ENCODE peak calls at places on chromosomes 2 and 18, in ten cellular contexts. One of them, this sample, is unnamed.
A peak's percentile ranks its signal among the peaks of the same experiment; 100 is the strongest.

GRCh38 chr18:77103181-77103875 is 29.3 kb downstream of the MBP start:
- DNase-seq in stimulated activated naive CD8-positive, alpha-beta T cell treated with anti-CD3 and anti-CD28 coated beads, Interleukin-15, amount 100 ng/mL, for 72 hours: no peak
- DNase-seq in activated CD4-positive, alpha-beta T cell treated with anti-CD3 and anti-CD28 coated beads for 4 hours: no peak
- DNase-seq in cardiac septum: no peak
- DNase-seq in A549: no peak
- DNase-seq in immature natural killer cell: no peak
- DNase-seq in cardiac muscle cell: no peak
- DNase-seq in adrenal gland: no peak
- DNase-seq in endothelial cell: no peak
- DNase-seq in neural crest cell: no peak
- DNase-seq in this sample: no peak

GRCh38 chr2:107932483-107932882 is 53.8 kb upstream of the SLC5A7 start:
- DNase-seq in stimulated activated naive CD8-positive, alpha-beta T cell treated with anti-CD3 and anti-CD28 coated beads, Interleukin-15, amount 100 ng/mL, for 72 hours: no peak
- DNase-seq in activated CD4-positive, alpha-beta T cell treated with anti-CD3 and anti-CD28 coated beads for 4 hours: no peak
- DNase-seq in cardiac septum: no peak
- DNase-seq in A549: no peak
- DNase-seq in immature natural killer cell: no peak
- DNase-seq in cardiac muscle cell: no peak
- DNase-seq in adrenal gland: no peak
- DNase-seq in endothelial cell: no peak
- DNase-seq in neural crest cell: no peak
- DNase-seq in this sample: no peak

GRCh38 chr18:3932285-3932684 is 482.3 kb downstream of the TGIF1 start:
- DNase-seq in stimulated activated naive CD8-positive, alpha-beta T cell treated with anti-CD3 and anti-CD28 coated beads, Interleukin-15, amount 100 ng/mL, for 72 hours: no peak
- DNase-seq in activated CD4-positive, alpha-beta T cell treated with anti-CD3 and anti-CD28 coated beads for 4 hours: no peak
- DNase-seq in cardiac septum: no peak
- DNase-seq in A549: no peak
- DNase-seq in immature natural killer cell: no peak
- DNase-seq in cardiac muscle cell: no peak
- DNase-seq in adrenal gland: no peak
- DNase-seq in endothelial cell: no peak
- DNase-seq in neural crest cell: no peak
- DNase-seq in this sample: no peak

GRCh38 chr2:11842324-11842723 is 95.9 kb downstream of the LPIN1 start:
- DNase-seq in stimulated activated naive CD8-positive, alpha-beta T cell treated with anti-CD3 and anti-CD28 coated beads, Interleukin-15, amount 100 ng/mL, for 72 hours: no peak
- DNase-seq in activated CD4-positive, alpha-beta T cell treated with anti-CD3 and anti-CD28 coated beads for 4 hours: no peak
- DNase-seq in cardiac septum: peak; percentile 20
- DNase-seq in A549: no peak
- DNase-seq in immature natural killer cell: no peak
- DNase-seq in cardiac muscle cell: peak; percentile 49
- DNase-seq in adrenal gland: peak; percentile 39
- DNase-seq in endothelial cell: no peak
- DNase-seq in neural crest cell: no peak
- DNase-seq in this sample: no peak

GRCh38 chr2:127638361-127639110 is 7.4 kb upstream of the GPR17 start:
- DNase-seq in stimulated activated naive CD8-positive, alpha-beta T cell treated with anti-CD3 and anti-CD28 coated beads, Interleukin-15, amount 100 ng/mL, for 72 hours: no peak
- DNase-seq in activated CD4-positive, alpha-beta T cell treated with anti-CD3 and anti-CD28 coated beads for 4 hours: no peak
- DNase-seq in cardiac septum: peak; percentile 93
- DNase-seq in A549: no peak
- DNase-seq in immature natural killer cell: no peak
- DNase-seq in cardiac muscle cell: no peak
- DNase-seq in adrenal gland: no peak
- DNase-seq in endothelial cell: no peak
- DNase-seq in neural crest cell: no peak
- DNase-seq in this sample: no peak

GRCh38 chr2:195899226-195899625 is 169.4 kb downstream of the DNAH7 start:
- DNase-seq in stimulated activated naive CD8-positive, alpha-beta T cell treated with anti-CD3 and anti-CD28 coated beads, Interleukin-15, amount 100 ng/mL, for 72 hours: no peak
- DNase-seq in activated CD4-positive, alpha-beta T cell treated with anti-CD3 and anti-CD28 coated beads for 4 hours: no peak
- DNase-seq in cardiac septum: no peak
- DNase-seq in A549: no peak
- DNase-seq in immature natural killer cell: no peak
- DNase-seq in cardiac muscle cell: no peak
- DNase-seq in adrenal gland: no peak
- DNase-seq in endothelial cell: no peak
- DNase-seq in neural crest cell: no peak
- DNase-seq in this sample: no peak

GRCh38 chr18:43751203-43751602 is 473.9 kb upstream of the SYT4 start:
- DNase-seq in stimulated activated naive CD8-positive, alpha-beta T cell treated with anti-CD3 and anti-CD28 coated beads, Interleukin-15, amount 100 ng/mL, for 72 hours: no peak
- DNase-seq in activated CD4-positive, alpha-beta T cell treated with anti-CD3 and anti-CD28 coated beads for 4 hours: no peak
- DNase-seq in cardiac septum: no peak
- DNase-seq in A549: no peak
- DNase-seq in immature natural killer cell: no peak
- DNase-seq in cardiac muscle cell: no peak
- DNase-seq in adrenal gland: no peak
- DNase-seq in endothelial cell: no peak
- DNase-seq in neural crest cell: no peak
- DNase-seq in this sample: no peak

GRCh38 chr2:205012961-205013360 is 467.7 kb downstream of the PARD3B start:
- DNase-seq in stimulated activated naive CD8-positive, alpha-beta T cell treated with anti-CD3 and anti-CD28 coated beads, Interleukin-15, amount 100 ng/mL, for 72 hours: no peak
- DNase-seq in activated CD4-positive, alpha-beta T cell treated with anti-CD3 and anti-CD28 coated beads for 4 hours: no peak
- DNase-seq in cardiac septum: no peak
- DNase-seq in A549: no peak
- DNase-seq in immature natural killer cell: no peak
- DNase-seq in cardiac muscle cell: no peak
- DNase-seq in adrenal gland: no peak
- DNase-seq in endothelial cell: no peak
- DNase-seq in neural crest cell: no peak
- DNase-seq in this sample: no peak

GRCh38 chr2:107025869-107026380 is 140.0 kb upstream of the ST6GAL2 start:
- DNase-seq in stimulated activated naive CD8-positive, alpha-beta T cell treated with anti-CD3 and anti-CD28 coated beads, Interleukin-15, amount 100 ng/mL, for 72 hours: no peak
- DNase-seq in activated CD4-positive, alpha-beta T cell treated with anti-CD3 and anti-CD28 coated beads for 4 hours: no peak
- DNase-seq in cardiac septum: no peak
- DNase-seq in A549: peak; percentile 69
- DNase-seq in immature natural killer cell: no peak
- DNase-seq in cardiac muscle cell: no peak
- DNase-seq in adrenal gland: no peak
- DNase-seq in endothelial cell: no peak
- DNase-seq in neural crest cell: no peak
- DNase-seq in this sample: no peak

GRCh38 chr2:12787891-12788783 is 71.4 kb downstream of the TRIB2 start:
- DNase-seq in stimulated activated naive CD8-positive, alpha-beta T cell treated with anti-CD3 and anti-CD28 coated beads, Interleukin-15, amount 100 ng/mL, for 72 hours: no peak
- DNase-seq in activated CD4-positive, alpha-beta T cell treated with anti-CD3 and anti-CD28 coated beads for 4 hours: no peak
- DNase-seq in cardiac septum: no peak
- DNase-seq in A549: no peak
- DNase-seq in immature natural killer cell: no peak
- DNase-seq in cardiac muscle cell: no peak
- DNase-seq in adrenal gland: no peak
- DNase-seq in endothelial cell: no peak
- DNase-seq in neural crest cell: no peak
- DNase-seq in this sample: no peak

GRCh38 chr2:179595284-179595683 is 266.1 kb downstream of the ZNF385B start:
- DNase-seq in stimulated activated naive CD8-positive, alpha-beta T cell treated with anti-CD3 and anti-CD28 coated beads, Interleukin-15, amount 100 ng/mL, for 72 hours: no peak
- DNase-seq in activated CD4-positive, alpha-beta T cell treated with anti-CD3 and anti-CD28 coated beads for 4 hours: no peak
- DNase-seq in cardiac septum: no peak
- DNase-seq in A549: no peak
- DNase-seq in immature natural killer cell: no peak
- DNase-seq in cardiac muscle cell: peak; percentile 34
- DNase-seq in adrenal gland: no peak
- DNase-seq in endothelial cell: peak; percentile 6
- DNase-seq in neural crest cell: no peak
- DNase-seq in this sample: no peak

GRCh38 chr2:120881981-120882788 is 146.5 kb downstream of the GLI2 start:
- DNase-seq in stimulated activated naive CD8-positive, alpha-beta T cell treated with anti-CD3 and anti-CD28 coated beads, Interleukin-15, amount 100 ng/mL, for 72 hours: no peak
- DNase-seq in activated CD4-positive, alpha-beta T cell treated with anti-CD3 and anti-CD28 coated beads for 4 hours: no peak
- DNase-seq in cardiac septum: no peak
- DNase-seq in A549: no peak
- DNase-seq in immature natural killer cell: no peak
- DNase-seq in cardiac muscle cell: no peak
- DNase-seq in adrenal gland: peak; percentile 40
- DNase-seq in endothelial cell: no peak
- DNase-seq in neural crest cell: no peak
- DNase-seq in this sample: no peak

GRCh38 chr2:207236156-207236935 is 70.6 kb upstream of the KLF7 start:
- DNase-seq in stimulated activated naive CD8-positive, alpha-beta T cell treated with anti-CD3 and anti-CD28 coated beads, Interleukin-15, amount 100 ng/mL, for 72 hours: no peak
- DNase-seq in activated CD4-positive, alpha-beta T cell treated with anti-CD3 and anti-CD28 coated beads for 4 hours: no peak
- DNase-seq in cardiac septum: no peak
- DNase-seq in A549: no peak
- DNase-seq in immature natural killer cell: no peak
- DNase-seq in cardiac muscle cell: no peak
- DNase-seq in adrenal gland: no peak
- DNase-seq in endothelial cell: no peak
- DNase-seq in neural crest cell: no peak
- DNase-seq in this sample: peak; percentile 46

GRCh38 chr2:112268547-112268946 is 6.8 kb upstream of the ZC3H6 start:
- DNase-seq in stimulated activated naive CD8-positive, alpha-beta T cell treated with anti-CD3 and anti-CD28 coated beads, Interleukin-15, amount 100 ng/mL, for 72 hours: no peak
- DNase-seq in activated CD4-positive, alpha-beta T cell treated with anti-CD3 and anti-CD28 coated beads for 4 hours: no peak
- DNase-seq in cardiac septum: no peak
- DNase-seq in A549: no peak
- DNase-seq in immature natural killer cell: no peak
- DNase-seq in cardiac muscle cell: no peak
- DNase-seq in adrenal gland: no peak
- DNase-seq in endothelial cell: no peak
- DNase-seq in neural crest cell: no peak
- DNase-seq in this sample: no peak

GRCh38 chr2:166957686-166958085 is 69.4 kb downstream of the XIRP2 start:
- DNase-seq in stimulated activated naive CD8-positive, alpha-beta T cell treated with anti-CD3 and anti-CD28 coated beads, Interleukin-15, amount 100 ng/mL, for 72 hours: no peak
- DNase-seq in activated CD4-positive, alpha-beta T cell treated with anti-CD3 and anti-CD28 coated beads for 4 hours: no peak
- DNase-seq in cardiac septum: no peak
- DNase-seq in A549: no peak
- DNase-seq in immature natural killer cell: no peak
- DNase-seq in cardiac muscle cell: no peak
- DNase-seq in adrenal gland: no peak
- DNase-seq in endothelial cell: no peak
- DNase-seq in neural crest cell: no peak
- DNase-seq in this sample: no peak